ENCODE peak calls at places on chromosome 11, in four cellular contexts. U is neural progenitor cell, M is GM23248, X is HCT116. N is an unnamed sample.

GRCh38 chr11:108914981-108915380 is 250.1 kb downstream of the DDX10 start:
- DNase-seq in M (no peak), U (no peak), X (no peak), N (no peak)

GRCh38 chr11:73285721-73286120 is 13.6 kb downstream of the P2RY6 start:
- DNase-seq in X (no peak), U (no peak), M (no peak), N (no peak)

GRCh38 chr11:4019891-4020290 is 74.7 kb upstream of the RRM1 start:
- DNase-seq in X (no peak), U (no peak), M (peak), N (no peak)

GRCh38 chr11:12377824-12378593 is 638 bp downstream of the PARVA start:
- DNase-seq in M (peak), U (peak), X (peak), N (no peak)

GRCh38 chr11:118618115-118618990 is 10.9 kb downstream of the PHLDB1 start:
- DNase-seq in X (no peak), M (peak), U (peak), N (no peak)

GRCh38 chr11:27085605-27086004 is 45.0 kb downstream of the BBOX1 start:
- DNase-seq in X (no peak), M (no peak), U (no peak), N (no peak)

GRCh38 chr11:72781063-72781312 is 12.9 kb downstream of the STARD10 start:
- DNase-seq in U (no peak), X (no peak), M (no peak), N (no peak)

GRCh38 chr11:72338741-72339140 is 94.8 kb upstream of the PHOX2A start:
- DNase-seq in X (no peak), U (no peak), M (peak), N (no peak)

GRCh38 chr11:978073-978720 is 52.5 kb downstream of the AP2A2 start:
- DNase-seq in X (no peak), M (no peak), U (no peak), N (no peak)

GRCh38 chr11:6988506-6988905 is 31.6 kb downstream of the ZNF214 start:
- DNase-seq in M (peak), U (no peak), X (no peak), N (no peak)

GRCh38 chr11:93823210-93823609 is 27.2 kb downstream of the VSTM5 start:
- DNase-seq in M (no peak), X (no peak), U (no peak), N (no peak)

GRCh38 chr11:35282226-35282882 is 137.0 kb downstream of the SLC1A2 start:
- DNase-seq in X (no peak), U (no peak), M (peak), N (no peak)

GRCh38 chr11:2797181-2797711 is 88.3 kb downstream of the CDKN1C start:
- DNase-seq in U (no peak), M (no peak), X (no peak), N (no peak)

GRCh38 chr11:18081551-18081950 is 24.3 kb downstream of the SAAL1 start:
- DNase-seq in X (no peak), M (no peak), U (no peak), N (no peak)

GRCh38 chr11:101867951-101868350 is 46.9 kb upstream of the CEP126 start:
- DNase-seq in M (no peak), U (no peak), X (no peak), N (no peak)

GRCh38 chr11:6452219-6452618 is 11.4 kb upstream of the HPX start:
- DNase-seq in X (no peak), U (no peak), M (peak), N (no peak)

GRCh38 chr11:22634897-22635629 is 9.4 kb upstream of the FANCF start:
- DNase-seq in M (peak), X (no peak), U (no peak), N (no peak)

GRCh38 chr11:122853261-122853660 is 15.0 kb downstream of the CRTAM start:
- DNase-seq in X (no peak), M (peak), U (no peak), N (no peak)

GRCh38 chr11:118448294-118448693 is 12.0 kb downstream of the KMT2A start:
- DNase-seq in M (peak), U (no peak), X (no peak), N (no peak)

GRCh38 chr11:40417627-40418026 is 1041.8 kb downstream of the LRRC4C start:
- DNase-seq in M (no peak), U (no peak), X (no peak), N (no peak)

GRCh38 chr11:45885274-45885920 is at the start of gene MAPK8IP1:
- DNase-seq in U (peak), X (no peak), M (peak), N (peak)

GRCh38 chr11:10268746-10269487 is 25.1 kb downstream of the SBF2 start:
- DNase-seq in U (no peak), M (peak), X (no peak), N (no peak)

GRCh38 chr11:70020336-70021214 is 57.5 kb upstream of the ANO1 start:
- DNase-seq in X (no peak), U (no peak), M (peak), N (no peak)

GRCh38 chr11:13091373-13091772 is 82.3 kb downstream of the RASSF10 start:
- DNase-seq in X (no peak), U (no peak), M (peak), N (no peak)

GRCh38 chr11:15673408-15673811 is 558.7 kb downstream of the INSC start:
- DNase-seq in X (no peak), U (no peak), M (no peak), N (no peak)

GRCh38 chr11:126029805-126030204 is 32.9 kb downstream of the CDON start:
- DNase-seq in M (no peak), X (no peak), U (no peak), N (no peak)

GRCh38 chr11:79274636-79275315 is 166.1 kb downstream of the TENM4 start:
- DNase-seq in X (no peak), M (peak), U (no peak), N (no peak)

GRCh38 chr11:65182258-65183170 is 786 bp downstream of the CAPN1 start:
- DNase-seq in X (peak), U (peak), M (peak), N (peak)

DNA sequence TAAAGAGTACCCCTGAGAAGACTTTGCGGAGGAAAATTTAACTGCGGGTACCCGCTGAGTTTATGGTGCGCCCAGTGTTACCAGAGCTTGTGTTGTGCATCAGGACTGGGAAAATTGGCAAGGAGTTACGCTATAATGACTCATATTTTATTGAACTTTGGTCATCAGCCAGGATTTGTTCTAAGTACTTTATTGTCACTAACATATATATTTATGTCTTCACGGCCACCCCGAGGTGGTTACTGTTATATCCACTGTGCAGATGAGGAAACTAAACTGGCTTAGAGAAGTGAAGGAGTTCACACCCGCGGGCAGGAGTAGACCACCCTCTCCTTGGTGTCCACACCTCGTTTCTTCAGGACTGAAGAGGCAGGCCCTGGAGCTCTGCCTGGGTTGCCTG is 662 bp downstream of the ACCS start:
- DNase-seq in M (peak), X (peak), U (no peak), N (no peak)
- TF ChIP-seq EZH2phosphoT487 in M (no peak), X (no peak), U (no peak), N (no peak)

GRCh38 chr11:75503531-75504099 is 22.1 kb downstream of the GDPD5 start:
- DNase-seq in X (no peak), M (no peak), U (no peak), N (peak)
- TF ChIP-seq EZH2phosphoT487 in X (no peak), M (no peak), U (no peak), N (no peak)

GRCh38 chr11:62130498-62131464 is 7.0 kb downstream of the INCENP start:
- DNase-seq in M (no peak), U (no peak), X (no peak), N (no peak)

GRCh38 chr11:62133328-62134065 is 9.7 kb downstream of the INCENP start:
- DNase-seq in X (no peak), U (no peak), M (no peak), N (no peak)

GRCh38 chr11:62132689-62133293 is 9.0 kb downstream of the INCENP start:
- DNase-seq in M (no peak), X (no peak), U (no peak), N (no peak)

GRCh38 chr11:62129610-62130497 is 6.0 kb downstream of the INCENP start:
- DNase-seq in X (no peak), M (no peak), U (no peak), N (no peak)

DNA sequence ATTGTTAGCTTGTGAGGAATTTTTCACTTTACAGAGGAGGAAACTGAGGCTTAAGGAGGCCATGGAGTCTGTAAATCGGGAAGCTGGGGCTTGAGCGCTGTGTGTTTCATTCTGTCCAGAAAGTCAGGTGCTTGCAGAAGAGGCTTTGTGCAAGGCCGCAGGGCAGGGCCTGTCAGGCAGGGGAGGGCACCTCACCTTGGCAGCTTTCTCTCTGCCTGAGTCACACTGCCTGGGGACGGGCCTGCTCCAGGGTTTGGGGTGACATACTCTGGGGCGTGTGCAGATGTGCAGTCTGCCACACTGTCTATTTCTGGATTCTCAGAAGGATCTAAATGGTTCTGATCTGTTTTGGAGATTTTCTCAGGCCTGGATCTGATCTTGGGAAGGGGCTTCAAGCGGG is 8.4 kb downstream of the INCENP start:
- DNase-seq in U (no peak), M (peak), X (no peak), N (no peak)
- TF ChIP-seq EZH2phosphoT487 in U (no peak), M (no peak), X (no peak), N (no peak)

GRCh38 chr11:95148421-95148820 is 58.8 kb downstream of the ENDOD1 start:
- DNase-seq in M (peak), U (no peak), X (no peak), N (no peak)
- TF ChIP-seq EZH2phosphoT487 in M (no peak), U (no peak), X (no peak), N (no peak)

N was measured in OCI-LY7.